ENCODE peak calls at places on chromosomes 6 and 20, in six cellular contexts. K is CD8-positive, alpha-beta T cell; Q is uterus; W is epithelial cell of proximal tubule; F is fibroblast of lung; T is astrocyte. H is an unnamed sample.

GRCh38 chr6:102981631-102982030 is 1588.1 kb downstream of the GRIK2 start:
- DNase-seq in K (no peak), Q (no peak), W (no peak), F (no peak), T (no peak), H (no peak)

GRCh38 chr20:16119909-16120308 is 453.3 kb downstream of the KIF16B start:
- DNase-seq in K (no peak), Q (no peak), W (no peak), F (no peak), T (no peak), H (no peak)

GRCh38 chr6:138430361-138431145 is 26.5 kb downstream of the HEBP2 start:
- DNase-seq in K (no peak), Q (no peak), W (no peak), F (no peak), T (no peak), H (no peak)

GRCh38 chr6:57173056-57173885 is 1.1 kb downstream of the BAG2 start:
- DNase-seq in K (no peak), Q (no peak), W (peak), F (peak), T (peak), H (peak)

GRCh38 chr6:150301871-150302800 is 66.7 kb upstream of the IYD start:
- DNase-seq in K (no peak), Q (no peak), W (peak), F (peak), T (peak), H (peak)

GRCh38 chr6:138188278-138188923 is 26.7 kb downstream of the ARFGEF3 start:
- DNase-seq in K (no peak), Q (no peak), W (no peak), F (no peak), T (no peak), H (no peak)

GRCh38 chr6:16257999-16258708 is 19.8 kb downstream of the GMPR start:
- DNase-seq in K (no peak), Q (peak), W (no peak), F (no peak), T (no peak), H (no peak)

GRCh38 chr6:2768696-2769095 is 3.5 kb downstream of the WRNIP1 start:
- DNase-seq in K (no peak), Q (no peak), W (no peak), F (no peak), T (no peak), H (no peak)

GRCh38 chr6:140050232-140050995 is 676.0 kb upstream of the CITED2 start:
- DNase-seq in K (no peak), Q (no peak), W (no peak), F (peak), T (peak), H (peak)

GRCh38 chr6:166667886-166668620 is 41.0 kb upstream of the RPS6KA2 start:
- DNase-seq in K (no peak), Q (no peak), W (no peak), F (no peak), T (no peak), H (no peak)
- TF ChIP-seq CTCF in K (no peak), Q (no peak), W (no peak), F (no peak), T (no peak), H (no peak)

GRCh38 chr6:25464225-25464624 is 185.1 kb downstream of the CARMIL1 start:
- DNase-seq in K (no peak), Q (no peak), W (no peak), F (peak), T (no peak), H (no peak)
- TF ChIP-seq CTCF in K (no peak), Q (no peak), W (no peak), F (no peak), T (no peak), H (no peak)

GRCh38 chr6:111565316-111566221 is 40.1 kb downstream of the TRAF3IP2 start:
- DNase-seq in K (no peak), Q (peak), W (no peak), F (no peak), T (no peak), H (peak)
- TF ChIP-seq CTCF in K (no peak), Q (peak), W (peak), F (no peak), T (no peak), H (peak)

GRCh38 chr6:160767647-160768019 is 65.6 kb downstream of the PLG start:
- DNase-seq in K (no peak), Q (no peak), W (no peak), F (no peak), T (no peak), H (no peak)
- TF ChIP-seq CTCF in K (no peak), Q (no peak), W (no peak), F (no peak), T (no peak), H (no peak)

GRCh38 chr6:131792091-131792496 is 15.7 kb upstream of the ENPP1 start:
- DNase-seq in K (no peak), Q (no peak), W (no peak), F (peak), T (peak), H (peak)

GRCh38 chr6:131789219-131789618 is 18.6 kb upstream of the ENPP1 start:
- DNase-seq in K (no peak), Q (no peak), W (no peak), F (no peak), T (no peak), H (no peak)

GRCh38 chr6:131787079-131787478 is 20.7 kb upstream of the ENPP1 start:
- DNase-seq in K (no peak), Q (no peak), W (no peak), F (peak), T (no peak), H (no peak)

GRCh38 chr6:131784561-131784960 is 23.3 kb upstream of the ENPP1 start:
- DNase-seq in K (no peak), Q (no peak), W (no peak), F (no peak), T (no peak), H (no peak)

GRCh38 chr6:131787955-131788712 is 19.7 kb upstream of the ENPP1 start:
- DNase-seq in K (no peak), Q (peak), W (no peak), F (peak), T (peak), H (no peak)
- TF ChIP-seq CTCF in K (no peak), Q (peak), W (peak), F (peak), T (peak), H (no peak)

GRCh38 chr6:160395187-160395586 is 47.0 kb downstream of the SLC22A3 start:
- DNase-seq in K (no peak), Q (no peak), W (no peak), F (no peak), T (no peak), H (no peak)

GRCh38 chr6:160394654-160395035 is 46.5 kb downstream of the SLC22A3 start:
- DNase-seq in K (no peak), Q (no peak), W (no peak), F (no peak), T (no peak), H (no peak)

GRCh38 chr6:160398674-160399271 is 50.6 kb downstream of the SLC22A3 start:
- DNase-seq in K (no peak), Q (no peak), W (no peak), F (peak), T (peak), H (no peak)

GRCh38 chr6:160391419-160392116 is 43.4 kb downstream of the SLC22A3 start:
- DNase-seq in K (no peak), Q (peak), W (no peak), F (peak), T (peak), H (peak)

GRCh38 chr6:160393966-160394653 is 45.9 kb downstream of the SLC22A3 start:
- DNase-seq in K (no peak), Q (peak), W (no peak), F (no peak), T (no peak), H (no peak)
- TF ChIP-seq CTCF in K (no peak), Q (no peak), W (no peak), F (no peak), T (no peak), H (no peak)

GRCh38 chr6:157460182-157460999 is 79.4 kb downstream of the ZDHHC14 start:
- DNase-seq in K (no peak), Q (no peak), W (no peak), F (no peak), T (peak), H (no peak)

GRCh38 chr6:157459327-157459726 is 78.3 kb downstream of the ZDHHC14 start:
- DNase-seq in K (no peak), Q (no peak), W (no peak), F (no peak), T (no peak), H (no peak)

GRCh38 chr6:157462956-157463742 is 82.2 kb downstream of the ZDHHC14 start:
- DNase-seq in K (no peak), Q (no peak), W (no peak), F (no peak), T (no peak), H (no peak)

GRCh38 chr6:157457787-157458186 is 76.8 kb downstream of the ZDHHC14 start:
- DNase-seq in K (no peak), Q (no peak), W (no peak), F (no peak), T (no peak), H (no peak)

DNA sequence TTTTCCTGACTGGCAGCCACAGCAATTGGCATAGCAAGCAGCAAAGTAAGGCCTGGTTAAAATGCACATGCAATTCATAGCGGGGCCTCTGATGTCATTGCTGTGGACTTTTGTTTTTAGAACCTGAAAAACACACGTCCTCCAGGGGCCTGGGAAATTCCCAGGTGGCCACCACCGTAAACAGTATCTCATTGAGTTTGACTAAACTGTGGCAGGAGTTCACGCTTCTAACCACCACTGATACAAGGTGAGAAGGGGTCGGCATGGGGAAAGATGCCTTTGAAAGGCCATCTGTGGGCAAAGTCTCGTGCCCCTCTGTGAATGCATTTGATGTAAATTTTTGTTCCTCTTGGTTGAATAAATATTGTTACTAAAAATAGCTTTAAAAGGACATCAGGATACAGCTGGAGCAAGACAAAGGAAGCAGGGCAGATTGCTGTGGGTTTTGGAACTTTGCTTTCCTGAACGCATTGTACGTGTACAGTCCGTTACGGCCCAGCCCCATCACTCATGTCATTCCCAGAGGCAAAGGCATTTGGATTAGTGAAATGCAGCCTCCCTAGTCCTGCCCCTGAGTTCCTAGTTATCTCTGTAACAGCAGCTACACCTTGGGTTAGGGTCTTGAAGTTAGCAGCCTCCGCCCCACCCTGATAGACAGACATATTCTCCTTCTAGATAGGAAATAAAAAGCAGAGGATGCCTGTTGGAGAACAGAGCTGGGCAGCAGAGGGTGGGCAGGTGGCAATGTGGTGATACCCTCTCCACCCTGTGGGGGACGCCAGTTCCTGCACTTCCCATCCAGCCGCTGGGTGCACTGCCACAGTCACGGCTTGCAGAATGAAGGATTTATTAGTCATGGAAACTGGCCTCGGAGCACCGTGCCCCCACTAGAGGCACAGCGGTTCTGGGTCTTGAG is 80.3 kb downstream of the ZDHHC14 start:
- DNase-seq in K (no peak), Q (no peak), W (peak), F (no peak), T (peak), H (no peak)
- TF ChIP-seq CTCF in K (no peak), Q (no peak), W (peak), F (no peak), T (no peak), H (no peak)

GRCh38 chr6:26104457-26105108 is 17.4 kb downstream of the HFE start:
- DNase-seq in K (no peak), Q (peak), W (no peak), F (no peak), T (no peak), H (no peak)
- TF ChIP-seq CTCF in K (no peak), Q (no peak), W (no peak), F (no peak), T (no peak), H (no peak)